ENCODE peak calls at places on chromosomes 5 and 9, in five cellular contexts. Y is OCI-LY7, D is aorta, G is ovary, B is colonic mucosa. Q is an unnamed sample. For H3K4me1, the result is how much of the 10 kb centered on the place peaks cover.

GRCh38 chr5:96807099-96807654 is 568 bp downstream of the ERAP1 start:
- DNase-seq in G (peak), B (peak), Y (peak), D (peak), Q (no peak)

GRCh38 chr5:62477801-62478200 is 65.2 kb downstream of the IPO11 start:
- DNase-seq in Y (no peak), D (no peak), G (no peak), B (no peak), Q (no peak)

GRCh38 chr5:11268894-11269293 is 507.9 kb upstream of the DAP start:
- DNase-seq in B (no peak), G (no peak), Y (no peak), D (no peak), Q (no peak)

GRCh38 chr9:19154135-19154612 is 26.9 kb upstream of the PLIN2 start:
- DNase-seq in Y (no peak), G (peak), B (no peak), D (peak), Q (no peak)

GRCh38 chr9:88076286-88077070 is 61.8 kb downstream of the SPATA31C2 start:
- DNase-seq in G (peak), Y (no peak), B (peak), D (peak), Q (peak)

GRCh38 chr5:179755022-179755421 is 22.4 kb downstream of the MAML1 start:
- DNase-seq in D (no peak), B (no peak), Y (no peak), G (no peak), Q (no peak)

GRCh38 chr5:34577267-34577666 is 78.9 kb upstream of the RAI14 start:
- DNase-seq in B (no peak), D (no peak), Y (no peak), G (no peak), Q (no peak)

GRCh38 chr9:129697956-129698757 is 32.7 kb downstream of the PRRX2 start:
- DNase-seq in Y (no peak), G (no peak), B (peak), D (peak), Q (no peak)

GRCh38 chr9:109325089-109325488 is 4.2 kb upstream of the EPB41L4B start:
- DNase-seq in Y (no peak), B (no peak), G (no peak), D (no peak), Q (no peak)

GRCh38 chr9:4955836-4956235 is 29.2 kb upstream of the JAK2 start:
- DNase-seq in D (no peak), G (no peak), B (no peak), Y (no peak), Q (no peak)

GRCh38 chr5:55445817-55446216 is 88.9 kb downstream of the PLPP1 start:
- DNase-seq in Y (no peak), B (no peak), D (no peak), G (no peak), Q (no peak)

GRCh38 chr5:96331681-96332361 is 101.2 kb downstream of the PCSK1 start:
- DNase-seq in B (no peak), D (no peak), Y (no peak), G (no peak), Q (no peak)

GRCh38 chr9:135611875-135612209 is 27.5 kb downstream of the GLT6D1 start:
- DNase-seq in B (no peak), G (no peak), Y (no peak), D (no peak), Q (no peak)

GRCh38 chr9:35907732-35908483 is 1.4 kb upstream of the SPAAR start:
- DNase-seq in Y (no peak), D (peak), B (peak), G (peak), Q (no peak)

DNA sequence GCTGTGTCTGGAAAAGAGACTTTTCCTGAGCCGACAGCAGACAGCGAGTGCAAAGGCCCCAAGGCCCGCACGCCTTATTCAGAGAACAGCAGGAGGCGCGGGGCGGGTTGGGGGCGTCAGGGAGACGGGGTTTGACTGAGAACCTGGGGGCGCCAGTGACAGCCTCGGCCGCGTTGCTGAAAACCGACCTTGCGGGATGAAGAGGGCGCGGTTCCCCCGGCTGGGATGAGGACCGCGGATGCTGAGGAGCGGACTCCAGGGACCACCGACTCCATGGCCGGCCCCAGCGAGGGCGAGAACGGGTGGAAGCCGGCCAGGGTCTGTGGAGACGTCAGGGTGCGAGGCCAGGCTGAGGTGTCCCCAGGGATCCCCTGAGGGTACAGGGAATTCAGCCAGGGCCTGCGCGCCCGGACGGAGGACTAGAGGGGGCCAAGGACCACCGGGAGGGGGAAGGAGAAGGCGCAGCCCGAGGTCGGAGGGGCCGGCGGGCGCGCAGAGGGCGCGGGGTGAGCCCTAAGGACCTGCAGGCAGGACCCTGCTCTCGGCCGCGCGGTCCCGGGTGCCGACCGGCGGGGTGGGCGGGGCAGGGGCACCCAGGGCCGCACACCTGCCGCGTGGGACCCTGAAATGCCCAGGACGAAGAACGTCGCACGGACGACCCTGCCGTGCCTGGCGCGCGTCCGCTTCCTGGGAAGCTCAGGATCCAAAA is 836 bp upstream of the AHRR start:
- DNase-seq in Y (no peak), B (no peak), D (no peak), G (no peak), Q (no peak)
- H3K4me1 ChIP-seq in Y (under half), B (under half), D (under half), G (under half), Q (under half)

GRCh38 chr5:177311361-177311722 is 356 bp downstream of the MXD3 start:
- DNase-seq in G (peak), B (no peak), D (peak), Y (peak), Q (no peak)
- H3K4me1 ChIP-seq in G (under half), B (under half), D (under half), Y (half or more), Q (under half)

DNA sequence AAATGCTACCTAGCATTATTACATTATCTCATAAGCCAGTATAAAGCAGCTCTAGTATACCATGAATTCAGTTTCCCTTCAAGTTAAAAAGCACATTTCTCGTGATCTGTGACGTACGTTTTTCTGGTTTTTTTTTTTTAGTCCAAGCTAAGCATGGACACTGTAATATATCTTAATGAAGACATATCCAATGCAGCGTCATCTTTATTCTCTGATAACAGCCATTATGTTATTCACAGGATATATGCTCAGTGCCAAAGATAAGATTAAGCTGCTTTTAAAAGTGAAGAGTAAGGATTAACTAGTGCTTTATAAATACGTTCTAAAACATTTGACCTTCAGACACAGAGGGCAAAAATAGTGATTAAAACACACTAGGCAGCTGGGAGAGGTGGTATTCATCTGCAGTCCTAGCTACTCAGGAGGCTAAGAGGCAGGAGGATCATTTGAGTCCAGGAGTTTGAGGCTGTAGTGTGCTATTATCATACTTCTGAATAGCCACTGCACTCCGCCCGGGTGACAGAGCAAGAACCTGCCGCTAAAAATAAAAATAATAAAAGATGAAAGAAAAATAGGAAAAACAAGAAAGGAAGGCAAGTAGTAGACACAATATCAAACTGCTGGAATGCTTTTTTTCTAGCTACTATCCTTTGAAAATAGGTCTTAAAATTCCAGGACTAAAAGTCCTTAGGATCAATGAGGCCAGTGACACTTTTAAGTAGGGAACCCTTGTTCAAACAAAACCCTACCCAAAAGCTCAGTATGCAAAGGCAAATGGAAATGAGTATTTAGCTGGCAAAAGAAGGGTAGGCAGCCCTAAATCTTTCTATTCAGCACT is 7.7 kb downstream of the CSNK1A1 start:
- DNase-seq in G (no peak), Y (no peak), B (no peak), D (no peak), Q (no peak)
- H3K4me1 ChIP-seq in G (under half), Y (under half), B (under half), D (under half), Q (half or more)

GRCh38 chr5:149420509-149421371 is 41.6 kb upstream of the IL17B start:
- DNase-seq in D (no peak), Y (no peak), B (no peak), G (no peak), Q (no peak)

GRCh38 chr5:149418910-149419531 is 39.9 kb upstream of the IL17B start:
- DNase-seq in D (peak), G (no peak), Y (no peak), B (no peak), Q (no peak)

GRCh38 chr5:149417714-149418368 is 38.7 kb upstream of the IL17B start:
- DNase-seq in G (peak), B (no peak), D (peak), Y (no peak), Q (no peak)

GRCh38 chr5:149421372-149421685 is 42.2 kb upstream of the IL17B start:
- DNase-seq in Y (no peak), G (no peak), B (no peak), D (no peak), Q (no peak)

DNA sequence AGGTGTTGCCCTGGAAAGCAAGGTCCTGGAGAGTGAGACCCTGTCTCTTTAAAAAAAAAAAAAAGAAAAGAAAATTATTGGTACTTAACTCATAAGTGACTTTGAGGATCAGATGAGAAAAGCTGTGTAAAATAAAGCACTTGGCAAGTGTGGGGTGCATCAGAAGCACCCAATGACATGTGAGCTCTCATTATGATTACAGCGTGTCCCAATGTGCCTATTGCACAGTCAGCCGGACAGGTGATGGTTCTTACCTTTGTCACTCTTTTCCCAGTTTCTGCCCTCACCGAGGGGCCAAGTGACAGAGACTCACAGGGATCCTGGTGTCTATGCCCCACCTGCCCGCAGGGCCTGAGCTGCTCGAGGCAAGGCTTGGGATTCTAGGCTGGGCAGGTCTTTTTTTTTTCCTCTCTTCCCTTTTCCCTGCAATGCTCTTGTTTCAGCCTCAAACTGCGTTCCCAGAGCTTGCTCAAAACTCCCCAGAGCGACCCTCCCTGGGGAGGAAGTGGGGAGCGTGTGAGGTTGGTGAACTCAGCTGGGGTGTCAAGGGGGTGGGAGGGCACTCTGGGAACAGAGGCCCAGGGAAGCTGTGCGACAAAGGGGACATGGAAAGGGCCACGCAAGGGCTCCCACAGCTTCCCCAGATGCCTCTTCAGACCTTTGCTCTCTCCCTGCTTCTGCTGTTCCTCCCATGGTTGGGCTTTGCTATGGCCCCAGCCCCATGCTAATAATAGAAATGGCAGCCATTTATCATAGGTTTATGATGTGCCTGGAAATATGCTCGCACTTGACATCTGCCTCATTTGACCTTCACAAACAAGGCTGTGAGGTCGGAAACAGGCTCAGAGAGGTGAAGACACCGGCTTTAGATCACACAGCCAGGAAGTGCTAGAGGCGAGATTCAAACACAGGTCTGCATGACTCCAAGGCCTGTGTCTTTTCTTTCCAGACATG is 40.7 kb upstream of the IL17B start:
- DNase-seq in B (no peak), Y (no peak), D (no peak), G (no peak), Q (no peak)
- H3K4me1 ChIP-seq in B (under half), Y (under half), D (under half), G (half or more), Q (under half)

GRCh38 chr5:173279166-173279565 is 44.2 kb upstream of the NKX2-5 start:
- DNase-seq in Y (no peak), B (no peak), G (no peak), D (no peak), Q (no peak)
- H3K4me1 ChIP-seq in Y (under half), B (under half), G (under half), D (under half), Q (under half)

GRCh38 chr5:88826959-88827585 is 55.9 kb downstream of the MEF2C start:
- DNase-seq in Y (peak), G (no peak), B (peak), D (peak), Q (no peak)
- H3K4me1 ChIP-seq in Y (half or more), G (under half), B (under half), D (under half), Q (under half)